ENCODE peak calls at places on chromosomes 3 and 15, in four cellular contexts. J is pancreas, Y is psoas muscle, W is left ventricle myocardium inferior. X is an unnamed sample.
A peak's percentile ranks its signal among the peaks of the same experiment; 100 is the strongest.

GRCh38 chr3:71139501-71139900 is 444.0 kb downstream of the FOXP1 start:
- DNase-seq in J (no peak), Y (no peak), W (no peak), X (no peak)

GRCh38 chr3:183123891-183124290 is 24.6 kb upstream of the MCCC1 start:
- DNase-seq in J (no peak), Y (no peak), W (no peak), X (no peak)

GRCh38 chr3:117104792-117105191 is 395.2 kb downstream of the TUSC7 start:
- DNase-seq in J (no peak), Y (no peak), W (no peak), X (no peak)

GRCh38 chr3:182713743-182714517 is 79.4 kb upstream of the ATP11B start:
- DNase-seq in J (no peak), Y (no peak), W (no peak), X (no peak)

GRCh38 chr3:29764603-29765254 is 483.9 kb downstream of the RBMS3 start:
- DNase-seq in J (no peak), Y (no peak), W (no peak), X (no peak)

GRCh38 chr15:50219820-50220219 is 37.8 kb downstream of the SLC27A2 start:
- DNase-seq in J (no peak), Y (no peak), W (no peak), X (no peak)

GRCh38 chr3:44712455-44713075 is at the start of gene ZNF502:
- DNase-seq in J (peak; percentile 92), Y (peak; percentile 91), W (peak; percentile 88), X (peak; percentile 95)

GRCh38 chr15:93081399-93081798 is 7.6 kb downstream of the RGMA start:
- DNase-seq in J (no peak), Y (no peak), W (no peak), X (no peak)

GRCh38 chr3:16452265-16452664 is 61.2 kb downstream of the RFTN1 start:
- DNase-seq in J (no peak), Y (no peak), W (no peak), X (no peak)

GRCh38 chr3:197500812-197501211 is 55.0 kb downstream of the BDH1 start:
- DNase-seq in J (no peak), Y (no peak), W (no peak), X (no peak)

GRCh38 chr3:127208483-127209100 is 15.7 kb downstream of the PRR23E start:
- DNase-seq in J (no peak), Y (no peak), W (no peak), X (no peak)

GRCh38 chr15:80251505-80252280 is at the start of gene CTXND1:
- DNase-seq in J (peak; percentile 76), Y (peak; percentile 17), W (no peak), X (no peak)

GRCh38 chr15:80249973-80250372 is 2.0 kb downstream of the CTXND1 start:
- DNase-seq in J (no peak), Y (no peak), W (no peak), X (no peak)

GRCh38 chr15:80247320-80247719 is 4.7 kb downstream of the CTXND1 start:
- DNase-seq in J (no peak), Y (no peak), W (no peak), X (no peak)

GRCh38 chr15:80250614-80251504 is 1.2 kb downstream of the CTXND1 start:
- DNase-seq in J (no peak), Y (no peak), W (no peak), X (no peak)

DNA sequence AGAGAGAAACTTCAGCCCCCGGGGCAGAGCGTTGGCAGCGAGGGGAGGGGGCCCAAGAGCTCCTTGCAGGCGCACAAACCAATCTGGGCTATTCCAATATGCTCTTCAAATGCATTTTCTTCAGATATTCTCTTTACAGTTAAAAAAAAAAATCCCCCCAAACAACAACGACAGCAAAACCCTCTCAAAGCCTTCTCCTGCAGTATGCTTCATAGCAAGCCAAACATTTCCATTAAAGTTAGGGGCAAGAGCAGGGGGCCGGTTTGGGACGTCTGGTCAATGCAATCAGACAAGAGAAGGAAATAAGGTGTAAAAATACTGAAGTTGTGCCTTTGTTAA is 237 bp upstream of the CTXND1 start:
- DNase-seq in J (no peak), Y (no peak), W (no peak), X (no peak)
- TF ChIP-seq CTCF in J (no peak), Y (no peak), W (no peak), X (no peak)

GRCh38 chr15:68700395-68701123 is 120.1 kb downstream of the ANP32A start:
- DNase-seq in J (no peak), Y (peak; percentile 57), W (peak; percentile 76), X (peak; percentile 80)
- H3K4me3 ChIP-seq in J (no peak overlapping the region), Y (peak overlapping the region; percentile 21), W (peak overlapping the region; percentile 46), X (peak overlapping the region; percentile 19)

GRCh38 chr3:124774305-124774673 is 44.0 kb downstream of the UMPS start:
- DNase-seq in J (no peak), Y (peak; percentile 58), W (peak; percentile 50), X (no peak)
- H3K27ac ChIP-seq in J (peak overlapping the region; percentile 35), Y (peak overlapping the region; percentile 12), W (peak overlapping the region; percentile 84), X (no peak overlapping the region)

DNA sequence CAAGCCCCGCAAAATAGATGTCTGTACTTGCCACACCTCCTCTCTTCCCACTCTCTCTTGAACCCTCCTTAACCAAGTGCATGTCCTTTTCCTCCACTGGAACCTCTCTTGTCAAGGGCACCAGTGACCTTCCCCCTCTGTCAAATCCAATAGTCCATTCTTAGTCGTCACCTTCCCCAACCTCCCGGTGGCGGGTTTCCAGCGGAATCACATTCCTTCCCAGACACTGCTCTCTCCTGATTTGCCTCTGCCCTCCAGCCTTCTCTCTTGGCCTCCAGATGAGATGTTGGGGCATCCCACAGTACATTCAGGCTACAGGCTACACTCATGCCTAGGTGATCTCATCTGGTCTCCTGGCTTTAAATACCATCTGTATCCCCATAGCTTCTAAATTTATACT is 31.1 kb downstream of the SCN5A start:
- DNase-seq in J (no peak), Y (no peak), W (peak; percentile 42), X (peak; percentile 1)
- TF ChIP-seq CTCF in J (no peak), Y (no peak), W (no peak), X (no peak)

GRCh38 chr3:179828738-179829137 is 175.9 kb downstream of the USP13 start:
- DNase-seq in J (no peak), Y (no peak), W (no peak), X (no peak)
- H3K4me3 ChIP-seq in J (no peak overlapping the region), Y (no peak overlapping the region), W (no peak overlapping the region), X (no peak overlapping the region)

GRCh38 chr3:58155838-58156237 is 54.9 kb downstream of the DNASE1L3 start:
- DNase-seq in J (no peak), Y (no peak), W (no peak), X (no peak)

GRCh38 chr3:58154752-58155449 is 55.9 kb downstream of the DNASE1L3 start:
- DNase-seq in J (no peak), Y (no peak), W (no peak), X (no peak)

GRCh38 chr3:58160399-58160798 is 50.4 kb downstream of the DNASE1L3 start:
- DNase-seq in J (no peak), Y (no peak), W (no peak), X (no peak)

GRCh38 chr3:58158427-58159153 is 52.2 kb downstream of the DNASE1L3 start:
- DNase-seq in J (no peak), Y (no peak), W (no peak), X (no peak)

DNA sequence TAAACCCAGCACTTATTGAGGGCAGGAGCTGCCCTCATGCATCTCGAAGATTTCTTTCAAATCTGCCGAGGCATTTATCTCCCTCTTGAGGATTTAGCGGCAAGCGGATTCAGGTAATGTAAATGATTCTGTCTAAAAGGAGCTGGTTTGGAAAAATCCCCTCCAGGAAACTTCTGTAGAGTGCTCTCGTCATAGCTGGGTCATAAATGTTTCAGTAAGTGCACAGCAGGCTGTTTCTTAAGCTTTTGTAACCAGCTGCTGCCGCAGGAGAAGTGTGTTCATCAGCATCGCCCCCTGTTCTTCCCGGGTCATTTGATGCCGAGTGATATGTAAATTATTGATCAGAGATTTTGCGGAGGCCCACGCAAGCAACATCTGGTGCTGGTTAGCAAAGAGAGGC is 53.1 kb downstream of the DNASE1L3 start:
- DNase-seq in J (no peak), Y (no peak), W (no peak), X (no peak)
- H3K27ac ChIP-seq in J (no peak overlapping the region), Y (no peak overlapping the region), W (no peak overlapping the region), X (no peak overlapping the region)

GRCh38 chr3:50617911-50618481 is 1.0 kb downstream of the MAPKAPK3 start:
- DNase-seq in J (no peak), Y (peak; percentile 48), W (peak; percentile 73), X (no peak)

GRCh38 chr3:50616003-50616769 is 765 bp upstream of the MAPKAPK3 start:
- DNase-seq in J (peak; percentile 85), Y (peak; percentile 83), W (peak; percentile 76), X (peak; percentile 87)

GRCh38 chr3:50615190-50615589 is 1.8 kb upstream of the MAPKAPK3 start:
- DNase-seq in J (no peak), Y (no peak), W (no peak), X (no peak)

GRCh38 chr3:50616770-50617095 is 218 bp upstream of the MAPKAPK3 start:
- DNase-seq in J (peak; percentile 94), Y (peak; percentile 93), W (peak; percentile 94), X (peak; percentile 85)

GRCh38 chr3:50617096-50617791 is at the start of gene MAPKAPK3:
- DNase-seq in J (peak; percentile 76), Y (peak; percentile 69), W (peak; percentile 59), X (no peak)
- TF ChIP-seq CTCF in J (no peak), Y (no peak), W (peak; percentile 2), X (no peak)

GRCh38 chr3:30954431-30954830 is 60.0 kb upstream of the GADL1 start:
- DNase-seq in J (no peak), Y (no peak), W (no peak), X (no peak)
- H3K4me3 ChIP-seq in J (no peak overlapping the region), Y (no peak overlapping the region), W (no peak overlapping the region), X (no peak overlapping the region)

DNA sequence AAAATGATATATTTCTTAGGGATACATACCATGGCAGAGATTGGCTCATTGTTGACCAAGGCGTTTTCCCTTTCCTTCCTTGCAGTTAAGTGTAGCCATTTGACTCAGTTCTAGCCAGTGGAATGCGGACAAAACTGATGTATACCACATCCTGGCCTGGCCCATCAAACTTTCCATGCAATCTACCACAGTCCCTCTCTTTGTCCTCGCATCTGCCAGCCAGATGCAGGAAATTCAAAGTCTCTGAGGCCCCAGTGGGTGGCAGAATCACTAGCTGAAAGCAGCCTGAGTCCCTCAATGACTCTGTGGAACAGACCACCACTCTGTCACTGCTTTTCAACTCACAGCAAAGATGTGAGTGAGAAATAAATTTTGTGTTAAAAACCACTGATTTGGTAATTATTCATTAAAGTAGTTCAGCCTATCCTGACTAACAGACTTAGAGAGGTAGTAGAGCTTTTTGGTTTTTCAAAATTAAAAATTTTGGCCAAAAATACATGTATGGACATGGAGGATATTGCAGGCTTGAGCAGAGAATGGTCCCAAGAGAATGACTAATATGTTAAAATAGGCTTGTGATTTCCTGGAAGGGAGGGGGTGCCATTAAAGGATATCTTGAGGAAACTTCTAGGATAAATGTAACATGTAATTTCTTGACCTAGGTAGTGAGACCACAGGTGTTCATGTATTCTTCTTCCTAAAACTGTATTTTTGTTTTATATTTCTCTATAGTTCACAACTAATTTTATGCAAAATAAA is 10.9 kb downstream of the LRRFIP2 start:
- DNase-seq in J (no peak), Y (no peak), W (no peak), X (no peak)
- H3K27ac ChIP-seq in J (no peak overlapping the region), Y (no peak overlapping the region), W (no peak overlapping the region), X (no peak overlapping the region)

GRCh38 chr3:152026033-152026556 is 152.7 kb downstream of the SUCNR1 start:
- DNase-seq in J (no peak), Y (no peak), W (no peak), X (no peak)
- TF ChIP-seq CTCF in J (no peak), Y (no peak), W (no peak), X (peak; percentile 8)